ENCODE peak calls at places on chromosome 1, in six cellular contexts. W is glutamatergic neuron; V is tibial artery; Q is prostate gland; T is CD4-positive, alpha-beta T cell; Y is AG04450. F is an unnamed sample.

GRCh38 chr1:207454046-207454964 is at the start of gene CR2:
- DNase-seq in V (peak; percentile 20), W (peak; percentile 40), Q (peak; percentile 10), T (peak; percentile 14), Y (no peak), F (peak; percentile 66)

GRCh38 chr1:116012716-116013115 is 36.4 kb downstream of the SLC22A15 start:
- DNase-seq in W (no peak), Y (no peak), V (no peak), Q (no peak), T (no peak), F (no peak)

GRCh38 chr1:26285366-26286063 is 5.6 kb downstream of the SH3BGRL3 start:
- DNase-seq in Y (no peak), W (peak; percentile 59), T (peak; percentile 31), Q (no peak), V (no peak), F (peak; percentile 38)

GRCh38 chr1:119870917-119871486 is 25.3 kb downstream of the ADAM30 start:
- DNase-seq in V (peak; percentile 75), Q (no peak), Y (peak; percentile 50), W (peak; percentile 94), T (peak; percentile 46), F (peak; percentile 90)

GRCh38 chr1:114094303-114094663 is 59.4 kb downstream of the SYT6 start:
- DNase-seq in T (no peak), Y (no peak), Q (no peak), V (peak; percentile 53), W (no peak), F (no peak)

GRCh38 chr1:193062698-193063463 is 3.5 kb downstream of the RO60 start:
- DNase-seq in T (no peak), Q (no peak), V (no peak), Y (no peak), W (no peak), F (no peak)

GRCh38 chr1:214966366-214966765 is 116.2 kb upstream of the KCNK2 start:
- DNase-seq in T (no peak), Q (no peak), V (no peak), W (no peak), Y (no peak), F (no peak)

GRCh38 chr1:228760962-228761361 is 25.7 kb downstream of the RHOU start:
- DNase-seq in Q (no peak), V (no peak), T (no peak), W (no peak), Y (no peak), F (no peak)

GRCh38 chr1:94865369-94865768 is 45.2 kb downstream of the SLC44A3 start:
- DNase-seq in Q (peak; percentile 24), Y (no peak), T (no peak), V (no peak), W (no peak), F (no peak)

DNA sequence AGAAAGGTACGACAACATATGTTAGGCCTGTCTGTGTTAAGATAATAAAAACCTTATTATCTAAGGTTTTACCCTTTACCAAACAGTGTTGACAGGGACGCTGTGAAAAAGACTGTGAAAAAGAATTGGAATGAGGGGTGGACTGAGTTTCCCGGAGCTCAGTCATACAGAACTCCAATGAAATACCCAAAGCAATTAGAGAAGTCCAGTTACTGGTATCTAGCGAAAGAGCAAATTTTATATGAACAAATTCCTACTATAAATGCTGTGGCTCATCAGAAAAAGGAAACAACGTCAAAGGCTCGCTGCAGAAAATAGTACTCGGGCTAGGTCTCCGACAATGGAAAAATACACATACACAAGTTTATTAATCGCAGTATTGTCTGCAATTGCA is 708 bp upstream of the RBBP5 start:
- DNase-seq in T (no peak), Q (no peak), Y (no peak), V (no peak), W (no peak), F (no peak)
- TF ChIP-seq CTCF in T (no peak), Q (no peak), Y (no peak), V (no peak), W (no peak), F (no peak)

GRCh38 chr1:53683986-53684740 is 54.8 kb downstream of the GLIS1 start:
- DNase-seq in Q (no peak), V (no peak), W (no peak), Y (no peak), T (no peak), F (no peak)
- TF ChIP-seq CTCF in Q (no peak), V (no peak), W (no peak), Y (peak; percentile 40), T (no peak), F (peak; percentile 34)

GRCh38 chr1:50414853-50415234 is 8.4 kb downstream of the DMRTA2 start:
- DNase-seq in Y (no peak), V (no peak), T (no peak), Q (no peak), W (no peak), F (no peak)

GRCh38 chr1:50416150-50416527 is 7.1 kb downstream of the DMRTA2 start:
- DNase-seq in T (no peak), V (no peak), Q (no peak), Y (no peak), W (no peak), F (no peak)

GRCh38 chr1:50415235-50416149 is 7.8 kb downstream of the DMRTA2 start:
- DNase-seq in V (no peak), Q (no peak), T (no peak), Y (no peak), W (peak; percentile 26), F (no peak)

GRCh38 chr1:50416553-50417453 is 6.4 kb downstream of the DMRTA2 start:
- DNase-seq in T (no peak), Q (no peak), V (no peak), W (peak; percentile 23), Y (no peak), F (no peak)

DNA sequence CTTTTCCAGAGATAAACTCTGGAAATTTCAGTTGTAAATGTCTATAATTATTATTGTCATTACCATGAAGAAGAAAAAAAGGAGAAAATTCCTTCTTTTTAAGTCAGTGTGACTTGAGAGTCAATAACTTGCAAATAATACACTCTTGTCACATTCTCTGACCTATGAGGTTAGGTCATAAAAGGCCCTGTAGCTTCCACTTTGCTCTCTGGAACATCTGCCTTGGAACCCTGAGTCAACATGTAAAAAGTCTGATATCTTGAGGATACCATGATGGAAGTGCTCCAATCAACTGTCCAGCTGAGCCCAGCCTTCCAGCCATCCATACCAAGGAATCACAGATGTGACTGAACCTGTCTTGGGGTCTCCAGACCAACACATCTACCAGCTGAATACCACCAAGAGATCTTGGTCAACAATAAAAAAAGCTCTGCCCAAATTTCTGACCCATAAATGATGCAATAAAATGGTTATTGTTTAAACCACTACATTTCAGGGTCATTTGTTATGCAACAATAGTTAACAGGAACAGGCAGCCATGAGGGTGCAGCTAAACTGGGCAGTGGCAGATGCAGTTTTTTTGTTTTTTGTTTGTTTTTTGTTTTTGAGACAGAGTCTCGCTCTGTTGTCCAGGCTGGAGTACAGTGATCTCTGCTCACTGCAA is 10.3 kb downstream of the DMRTA2 start:
- DNase-seq in W (no peak), Q (no peak), T (no peak), V (no peak), Y (no peak), F (no peak)
- TF ChIP-seq CTCF in W (no peak), Q (no peak), T (no peak), V (no peak), Y (no peak), F (no peak)

DNA sequence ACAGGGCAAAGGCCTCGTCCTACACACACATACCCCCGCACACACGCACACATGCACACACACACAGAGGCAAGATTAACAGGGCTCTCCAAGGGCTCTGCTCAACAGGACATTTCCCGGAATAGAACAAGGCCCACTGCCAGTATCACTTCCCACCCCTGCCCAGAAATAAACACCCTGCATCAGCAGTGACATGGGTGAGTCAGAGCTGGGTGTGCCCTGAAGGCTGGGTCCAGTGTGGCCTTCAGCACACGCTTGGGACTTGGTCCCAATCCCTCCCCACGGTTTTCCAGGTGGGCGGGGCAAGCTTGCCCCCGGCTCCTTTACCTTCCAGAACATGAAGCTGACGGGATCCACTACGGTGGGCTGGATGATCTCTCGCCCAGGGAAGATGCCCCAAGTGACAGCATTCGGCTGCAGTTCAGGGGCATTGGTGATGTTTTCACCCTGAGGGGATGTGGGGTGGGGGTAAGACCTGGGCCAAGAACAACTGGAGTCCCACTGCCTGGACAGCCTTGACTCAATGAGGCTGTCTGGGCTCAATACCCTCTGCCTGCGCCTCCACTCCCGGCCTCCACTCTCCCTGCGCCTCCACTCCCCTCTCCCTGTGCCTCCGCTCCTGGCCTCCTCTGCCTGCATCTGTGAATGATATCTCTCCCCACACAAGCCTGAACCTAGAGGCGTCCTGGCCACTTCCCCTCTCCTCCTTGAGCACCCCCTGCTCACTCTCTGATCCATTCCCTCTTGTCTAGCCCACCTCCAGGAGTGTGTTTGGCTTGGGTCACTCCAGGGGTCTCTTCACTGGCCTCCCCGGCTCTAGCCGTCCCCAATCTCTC is 14.7 kb downstream of the MTHFR start:
- DNase-seq in T (no peak), Y (peak; percentile 56), W (no peak), V (peak; percentile 97), Q (peak; percentile 83), F (no peak)
- TF ChIP-seq CTCF in T (no peak), Y (no peak), W (no peak), V (no peak), Q (no peak), F (no peak)

GRCh38 chr1:110566836-110567235 is 39.3 kb downstream of the KCNA2 start:
- DNase-seq in T (no peak), Y (no peak), W (no peak), V (no peak), Q (no peak), F (no peak)

GRCh38 chr1:110565565-110565964 is 40.6 kb downstream of the KCNA2 start:
- DNase-seq in W (no peak), V (no peak), T (no peak), Y (no peak), Q (no peak), F (no peak)

GRCh38 chr1:110572751-110573150 is 33.4 kb downstream of the KCNA2 start:
- DNase-seq in Y (no peak), W (no peak), V (no peak), Q (no peak), T (no peak), F (no peak)

GRCh38 chr1:110570307-110570706 is 35.9 kb downstream of the KCNA2 start:
- DNase-seq in T (no peak), Q (no peak), V (no peak), W (no peak), Y (no peak), F (no peak)
- TF ChIP-seq CTCF in T (no peak), Q (no peak), V (no peak), W (no peak), Y (no peak), F (no peak)

F was measured in progenitor cell of endocrine pancreas.